ENCODE peak calls at places on chromosome 7, in four cellular contexts. G is HepG2, V is WTC11, I is K562. R is an unnamed sample.

GRCh38 chr7:43211693-43212092 is 99.2 kb downstream of the HECW1 start:
- DNase-seq in G (no peak), V (no peak), I (no peak), R (no peak)

GRCh38 chr7:19024261-19024660 is 93.2 kb downstream of the TWIST1 start:
- DNase-seq in G (no peak), V (no peak), I (no peak), R (no peak)

GRCh38 chr7:42348627-42349026 is 111.6 kb upstream of the GLI3 start:
- DNase-seq in G (no peak), V (no peak), I (no peak), R (no peak)

GRCh38 chr7:6606866-6607583 is 8.4 kb upstream of the ZNF853 start:
- DNase-seq in G (no peak), V (no peak), I (no peak), R (no peak)

GRCh38 chr7:116733924-116734591 is 62.1 kb downstream of the MET start:
- DNase-seq in G (no peak), V (no peak), I (no peak), R (no peak)

GRCh38 chr7:48048113-48048512 is 12.8 kb downstream of the C7orf57 start:
- DNase-seq in G (no peak), V (no peak), I (no peak), R (no peak)

GRCh38 chr7:76223286-76223972 is 21.7 kb downstream of the SRRM3 start:
- DNase-seq in G (no peak), V (no peak), I (no peak), R (no peak)

GRCh38 chr7:142602183-142602582 is 147.1 kb upstream of the PRSS1 start:
- DNase-seq in G (no peak), V (no peak), I (no peak), R (no peak)

GRCh38 chr7:27160147-27160545 is 3.7 kb upstream of the HOXA7 start:
- DNase-seq in G (no peak), V (peak; percentile 18), I (no peak), R (no peak)

GRCh38 chr7:130951303-130951975 is 217.4 kb upstream of the KLF14 start:
- DNase-seq in G (no peak), V (no peak), I (no peak), R (no peak)

GRCh38 chr7:99324966-99325596 is 617 bp upstream of the ARPC1A start:
- DNase-seq in G (no peak), V (no peak), I (no peak), R (no peak)

DNA sequence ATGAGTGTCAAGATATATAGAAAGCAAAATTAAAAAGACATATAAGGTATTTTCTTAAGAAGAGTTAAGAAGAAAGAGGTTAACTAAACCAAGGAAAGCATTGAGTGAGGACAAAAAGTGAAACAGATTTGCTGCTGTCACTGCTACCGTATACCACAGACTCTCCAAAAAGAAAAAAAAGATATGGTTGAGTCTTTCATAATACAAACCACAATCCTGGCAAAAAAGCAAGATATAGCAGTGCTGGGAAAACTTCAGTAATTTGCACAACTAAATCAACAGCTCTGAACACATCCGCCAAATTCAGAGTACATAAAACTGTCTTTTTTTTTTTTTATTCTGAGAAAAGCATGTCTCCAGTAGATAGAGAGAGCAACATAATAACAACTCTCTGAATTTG is 114.7 kb downstream of the ETV1 start:
- DNase-seq in G (no peak), V (no peak), I (no peak), R (no peak)
- TF ChIP-seq CREM in G (no peak), V (no peak), I (no peak), R (no peak)

GRCh38 chr7:69395072-69395714 is 203.1 kb upstream of the AUTS2 start:
- DNase-seq in G (no peak), V (no peak), I (no peak), R (no peak)
- TF ChIP-seq CREM in G (no peak), V (no peak), I (no peak), R (no peak)

GRCh38 chr7:532379-533143 is 12.9 kb upstream of the PDGFA start:
- DNase-seq in G (no peak), V (no peak), I (no peak), R (no peak)
- TF ChIP-seq CREM in G (no peak), V (no peak), I (no peak), R (no peak)

DNA sequence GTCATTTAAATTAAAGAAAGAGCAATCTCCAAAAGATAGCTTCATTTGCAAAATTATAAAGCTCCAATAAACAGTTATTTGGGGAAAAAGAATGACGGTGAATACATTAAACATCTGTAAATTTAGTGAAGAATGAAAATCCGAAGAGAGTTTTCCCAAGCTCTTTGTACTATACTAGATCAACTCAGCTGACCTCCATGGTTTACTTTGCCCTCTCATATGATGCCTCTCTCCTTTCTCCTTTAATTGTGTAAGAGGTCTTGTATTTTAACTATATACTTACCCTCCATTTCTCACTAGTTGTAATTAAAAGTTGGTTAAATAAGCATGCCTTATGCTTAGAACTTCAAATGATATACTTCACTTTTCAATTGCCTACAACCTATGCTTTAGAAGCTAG is 125.8 kb downstream of the CACNA2D1 start:
- DNase-seq in G (no peak), V (no peak), I (no peak), R (no peak)
- TF ChIP-seq CREM in G (no peak), V (no peak), I (no peak), R (no peak)

GRCh38 chr7:104152468-104152867 is 55.3 kb downstream of the ORC5 start:
- DNase-seq in G (no peak), V (no peak), I (no peak), R (no peak)

GRCh38 chr7:104161244-104161643 is 46.6 kb downstream of the ORC5 start:
- DNase-seq in G (no peak), V (no peak), I (no peak), R (no peak)

GRCh38 chr7:104160375-104160774 is 47.4 kb downstream of the ORC5 start:
- DNase-seq in G (no peak), V (no peak), I (no peak), R (no peak)

GRCh38 chr7:104153287-104153686 is 54.5 kb downstream of the ORC5 start:
- DNase-seq in G (no peak), V (no peak), I (no peak), R (no peak)

GRCh38 chr7:104156842-104157277 is 51.0 kb downstream of the ORC5 start:
- DNase-seq in G (peak; percentile 45), V (no peak), I (peak; percentile 22), R (no peak)
- TF ChIP-seq CREM in G (no peak), V (no peak), I (no peak), R (no peak)

GRCh38 chr7:101164071-101164840 is 1.1 kb downstream of the VGF start:
- DNase-seq in G (no peak), V (peak; percentile 79), I (no peak), R (no peak)
- TF ChIP-seq CREM in G (no peak), V (no peak), I (no peak), R (no peak)

GRCh38 chr7:127907638-127908040 is 123.6 kb downstream of the LRRC4 start:
- DNase-seq in G (peak; percentile 83), V (no peak), I (peak; percentile 37), R (no peak)

GRCh38 chr7:127905491-127906330 is 125.5 kb downstream of the LRRC4 start:
- DNase-seq in G (peak; percentile 78), V (no peak), I (no peak), R (no peak)

GRCh38 chr7:127904706-127905056 is 126.6 kb downstream of the LRRC4 start:
- DNase-seq in G (no peak), V (no peak), I (no peak), R (no peak)

GRCh38 chr7:127908430-127909258 is 122.6 kb downstream of the LRRC4 start:
- DNase-seq in G (no peak), V (no peak), I (no peak), R (no peak)

GRCh38 chr7:127907110-127907509 is 124.1 kb downstream of the LRRC4 start:
- DNase-seq in G (no peak), V (no peak), I (no peak), R (no peak)
- TF ChIP-seq CREM in G (no peak), V (no peak), I (no peak), R (no peak)

DNA sequence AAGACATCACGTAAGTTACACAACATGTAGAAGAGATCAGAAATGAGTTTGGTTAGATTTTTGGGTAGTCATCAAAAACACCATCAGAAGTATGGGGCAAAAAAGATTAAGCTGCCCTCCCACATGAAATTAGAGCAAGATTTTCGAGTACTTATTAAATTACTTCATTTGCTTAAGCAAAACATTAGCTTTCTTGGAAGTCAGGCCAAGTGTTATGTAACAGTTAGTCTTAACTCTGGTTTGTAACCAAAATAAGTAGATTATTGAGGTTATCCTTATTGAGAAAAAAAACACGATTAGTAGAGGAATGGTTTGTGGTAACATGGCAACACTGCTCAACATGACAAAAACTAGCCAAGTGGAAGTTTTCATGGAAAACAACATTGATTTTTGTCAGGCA is 37.9 kb downstream of the HBP1 start:
- DNase-seq in G (no peak), V (no peak), I (no peak), R (no peak)
- TF ChIP-seq CREM in G (no peak), V (no peak), I (no peak), R (no peak)

DNA sequence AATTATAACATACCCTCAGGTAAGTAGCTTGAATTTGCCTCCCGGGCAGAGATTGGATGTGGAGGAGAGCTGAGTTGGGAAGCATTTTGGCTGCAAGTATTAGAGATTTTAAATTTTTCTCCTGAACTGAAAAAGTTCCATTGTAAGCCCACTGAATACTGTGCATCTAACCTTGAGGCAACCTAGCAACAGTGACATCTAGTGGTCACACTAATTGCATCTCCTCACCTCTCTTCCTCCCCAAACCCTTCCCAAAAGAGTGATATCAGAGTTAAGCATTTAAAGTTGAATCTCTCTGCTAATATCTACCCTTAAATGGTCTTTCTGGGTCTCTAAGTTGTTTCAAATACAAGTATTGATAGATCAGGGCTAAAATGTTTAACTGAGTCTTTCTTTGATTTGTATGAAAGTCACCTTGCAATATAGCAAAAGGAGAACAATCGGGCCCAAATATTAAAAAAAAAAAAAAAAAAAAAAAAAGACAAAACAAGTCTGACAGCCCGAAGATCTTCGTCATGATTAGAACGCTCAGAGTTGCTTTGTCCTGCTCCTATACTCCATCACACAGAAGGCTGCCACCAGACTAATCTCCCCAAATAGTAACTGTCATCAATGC is 40.4 kb upstream of the DLX5 start:
- DNase-seq in G (peak; percentile 36), V (no peak), I (peak; percentile 65), R (no peak)
- TF ChIP-seq CREM in G (no peak), V (no peak), I (no peak), R (no peak)

R was measured in GM12878.